ENCODE peak calls at places on chromosomes 5 and 9, in five cellular contexts. Q is left ventricle myocardium inferior; F is uterus; X is CD8-positive, alpha-beta T cell; N is neural progenitor cell. J is an unnamed sample.

GRCh38 chr5:56569576-56569975 is 245.8 kb upstream of the MAP3K1 start:
- DNase-seq in X (no peak), F (no peak), Q (no peak), N (no peak), J (no peak)

GRCh38 chr9:6758418-6759113 is 793 bp downstream of the KDM4C start:
- DNase-seq in N (peak; percentile 79), Q (peak; percentile 39), X (peak; percentile 64), F (peak; percentile 39), J (peak; percentile 81)

GRCh38 chr5:7642029-7642428 is 208.9 kb downstream of the CFAP90 start:
- DNase-seq in Q (no peak), X (no peak), F (no peak), N (no peak), J (no peak)

GRCh38 chr9:90526386-90526785 is 116.2 kb downstream of the DIRAS2 start:
- DNase-seq in N (no peak), X (no peak), Q (no peak), F (no peak), J (no peak)

GRCh38 chr9:112970939-112971338 is 41.1 kb downstream of the ZNF883 start:
- DNase-seq in N (no peak), F (no peak), X (no peak), Q (no peak), J (no peak)

GRCh38 chr5:14733661-14734060 is 69.1 kb downstream of the OTULIN start:
- DNase-seq in N (no peak), Q (no peak), X (no peak), F (no peak), J (no peak)

GRCh38 chr9:110997847-110998246 is 40.4 kb downstream of the LPAR1 start:
- DNase-seq in F (no peak), N (no peak), Q (no peak), X (no peak), J (no peak)

GRCh38 chr5:56456002-56456401 is 222.9 kb upstream of the ANKRD55 start:
- DNase-seq in N (no peak), Q (no peak), F (no peak), X (no peak), J (no peak)

GRCh38 chr9:133726401-133727276 is 11.5 kb downstream of the SARDH start:
- DNase-seq in N (peak; percentile 75), F (peak; percentile 61), Q (peak; percentile 55), X (peak; percentile 67), J (peak; percentile 61)

GRCh38 chr5:111299067-111299481 is 74.9 kb downstream of the CAMK4 start:
- DNase-seq in Q (no peak), F (no peak), N (no peak), X (no peak), J (no peak)

GRCh38 chr5:158119852-158120708 is 261.1 kb upstream of the CLINT1 start:
- DNase-seq in X (no peak), Q (no peak), N (no peak), F (peak; percentile 26), J (no peak)

GRCh38 chr9:70672136-70672535 is 257.7 kb upstream of the KLF9 start:
- DNase-seq in X (no peak), N (no peak), F (no peak), Q (no peak), J (no peak)

DNA sequence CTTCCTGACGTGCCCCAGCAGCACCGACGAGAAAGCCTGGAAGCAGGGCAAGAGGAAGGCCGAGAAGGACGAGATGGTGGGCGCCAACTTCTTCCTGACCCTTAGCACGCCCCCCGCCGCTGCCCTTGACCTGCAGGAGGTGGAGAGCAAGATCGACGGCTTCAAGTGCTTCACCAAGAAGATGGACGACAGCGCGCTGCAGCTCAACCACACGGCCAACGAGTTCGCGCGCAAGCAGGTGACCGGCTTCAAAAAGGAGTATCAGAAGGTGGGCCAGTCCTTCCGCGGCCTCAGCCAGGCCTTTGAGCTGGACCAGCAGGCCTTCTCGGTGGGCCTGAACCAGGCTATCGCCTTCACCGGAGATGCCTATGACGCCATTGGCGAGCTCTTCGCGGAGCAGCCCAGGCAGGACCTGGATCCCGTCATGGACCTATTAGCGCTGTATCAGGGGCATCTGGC is 1.6 kb downstream of the SNX18 start:
- DNase-seq in Q (no peak), N (no peak), F (no peak), X (no peak), J (no peak)
- H3K27ac ChIP-seq in Q (peak overlapping the region; percentile 99), N (no peak overlapping the region), F (peak overlapping the region; percentile 90), X (no peak overlapping the region), J (no peak overlapping the region)

GRCh38 chr5:88860501-88860900 is 22.5 kb downstream of the MEF2C start:
- DNase-seq in F (no peak), Q (no peak), N (no peak), X (no peak), J (no peak)
- H3K9me3 ChIP-seq in F (no peaks in the 10 kb centered on the region), Q (peaks cover 3% of the 10 kb centered on the region), N (no peaks in the 10 kb centered on the region), X (no peaks in the 10 kb centered on the region), J (no peaks in the 10 kb centered on the region)

DNA sequence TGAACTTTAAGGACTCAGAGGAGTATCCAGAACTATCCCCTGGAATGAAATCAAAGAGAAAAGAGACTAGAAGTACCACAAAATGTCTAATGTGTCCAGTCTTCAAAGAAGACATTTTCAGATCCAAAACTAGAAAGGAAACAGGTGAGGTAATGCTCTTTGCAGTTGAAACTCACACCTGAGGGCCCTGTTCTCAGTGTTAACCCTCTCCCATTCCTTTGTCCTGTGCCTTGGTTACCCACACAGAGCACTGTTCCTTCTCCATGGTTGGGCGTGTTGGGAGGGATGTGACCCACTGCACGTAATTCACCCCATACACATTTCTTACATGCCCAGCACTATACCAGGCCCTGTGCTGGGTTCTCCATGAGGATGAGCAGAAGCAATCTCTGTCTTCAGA is 21.3 kb downstream of the MSANTD3 start:
- DNase-seq in X (no peak), Q (no peak), N (no peak), F (no peak), J (no peak)
- H3K36me3 ChIP-seq in X (peaks cover 4% of the 10 kb centered on the region), Q (peaks cover 27% of the 10 kb centered on the region), N (peaks cover 14% of the 10 kb centered on the region), F (no peaks in the 10 kb centered on the region), J (no peaks in the 10 kb centered on the region)

GRCh38 chr9:109780453-109781033 is 545 bp downstream of the PALM2AKAP2 start:
- DNase-seq in Q (no peak), X (no peak), N (peak; percentile 75), F (no peak), J (no peak)
- H3K27ac ChIP-seq in Q (peak overlapping the region; percentile 84), X (no peak overlapping the region), N (no peak overlapping the region), F (peak overlapping the region; percentile 58), J (no peak overlapping the region)

DNA sequence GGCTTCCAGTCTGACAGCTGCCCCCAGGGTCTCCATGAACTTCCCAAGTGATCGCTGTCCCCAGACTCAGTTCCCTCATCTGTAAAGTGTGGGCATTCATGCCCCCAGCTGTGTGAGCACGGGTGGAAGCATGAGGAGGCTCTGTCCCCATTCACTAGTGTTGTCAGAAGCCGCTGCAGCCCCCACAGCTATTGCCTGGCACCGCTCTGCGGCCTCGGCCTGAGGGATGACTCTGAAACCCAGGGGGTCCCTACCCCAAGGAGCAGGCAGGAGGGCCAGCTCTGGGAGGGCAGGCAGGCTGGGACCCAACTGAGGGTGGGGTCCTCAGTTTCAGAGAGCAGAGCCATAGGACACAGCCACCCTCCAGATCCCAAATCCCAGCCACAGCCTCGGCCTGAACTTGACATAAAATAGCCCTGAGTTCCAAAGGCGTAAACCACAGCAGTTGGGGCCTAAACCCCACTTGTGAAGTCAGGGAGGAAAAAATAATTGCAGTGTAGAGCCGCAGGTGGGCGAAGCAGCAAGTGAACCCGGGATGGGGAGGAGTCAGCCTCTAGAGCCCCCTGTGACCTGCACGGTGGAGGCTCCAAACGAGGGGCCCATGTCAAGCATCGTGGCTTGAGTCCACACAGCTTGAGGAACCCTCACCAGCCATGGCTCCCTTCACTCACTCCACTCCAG is 66.0 kb upstream of the ADAMTS2 start:
- DNase-seq in Q (no peak), X (no peak), N (no peak), F (no peak), J (no peak)
- H3K9me3 ChIP-seq in Q (no peaks in the 10 kb centered on the region), X (no peaks in the 10 kb centered on the region), N (no peaks in the 10 kb centered on the region), F (no peaks in the 10 kb centered on the region), J (no peaks in the 10 kb centered on the region)

DNA sequence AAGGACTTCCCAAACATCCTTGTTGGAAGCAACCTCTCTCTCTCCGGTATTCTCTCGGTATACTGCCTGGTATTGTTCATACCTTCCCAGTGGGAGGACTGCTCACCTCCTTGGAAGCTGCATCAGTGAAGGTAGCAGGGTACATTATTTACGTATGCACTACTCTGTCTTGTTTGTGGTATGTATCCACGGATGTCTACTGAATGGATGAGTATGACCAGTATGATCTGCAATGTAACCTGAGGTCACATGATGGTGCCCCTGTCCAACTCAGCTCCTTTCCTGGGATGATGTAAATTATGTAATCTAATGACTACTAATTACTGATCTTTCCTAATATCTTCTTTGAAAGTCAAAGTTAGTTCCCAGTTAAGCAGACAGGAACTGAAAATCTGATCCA is 32.1 kb downstream of the CEMIP2 start:
- DNase-seq in X (no peak), F (no peak), N (no peak), Q (no peak), J (no peak)
- H3K36me3 ChIP-seq in X (peaks cover 41% of the 10 kb centered on the region), F (no peaks in the 10 kb centered on the region), N (peaks cover 36% of the 10 kb centered on the region), Q (peaks cover 31% of the 10 kb centered on the region), J (peaks cover 29% of the 10 kb centered on the region)